ENCODE peak calls at places on chromosomes 5 and 9, in six cellular contexts. S is Caco-2; T is cardiac fibroblast; M is CD8-positive, alpha-beta memory T cell; W is brain microvascular endothelial cell; O is effector memory CD4-positive, alpha-beta T cell. G is an unnamed sample.

GRCh38 chr9:69584746-69585145 is 87.4 kb downstream of the APBA1 start:
- DNase-seq in S (no peak), T (peak), M (no peak), W (no peak), O (no peak), G (no peak)

GRCh38 chr5:28855631-28856030 is 1817.2 kb upstream of the CDH9 start:
- DNase-seq in S (no peak), T (no peak), M (no peak), W (no peak), O (no peak), G (peak)

GRCh38 chr5:120678279-120678678 is 214.2 kb downstream of the PRR16 start:
- DNase-seq in S (no peak), T (peak), M (no peak), W (peak), O (no peak), G (peak)

GRCh38 chr9:76580188-76580587 is 121.2 kb downstream of the GCNT1 start:
- DNase-seq in S (no peak), T (no peak), M (no peak), W (no peak), O (no peak), G (no peak)

GRCh38 chr9:13732290-13732689 is 452.8 kb upstream of the MPDZ start:
- DNase-seq in S (no peak), T (no peak), M (no peak), W (no peak), O (no peak), G (no peak)

GRCh38 chr5:26482076-26482816 is 556.1 kb downstream of the CDH9 start:
- DNase-seq in S (no peak), T (no peak), M (no peak), W (no peak), O (no peak), G (peak)

GRCh38 chr5:157130933-157131332 is 11.7 kb downstream of the MED7 start:
- DNase-seq in S (peak), T (no peak), M (no peak), W (peak), O (no peak), G (no peak)

GRCh38 chr5:10288600-10289213 is 19.0 kb downstream of the CMBL start:
- DNase-seq in S (no peak), T (no peak), M (no peak), W (no peak), O (no peak), G (no peak)

GRCh38 chr5:58200451-58200850 is 259.4 kb downstream of the PLK2 start:
- DNase-seq in S (no peak), T (no peak), M (no peak), W (no peak), O (no peak), G (no peak)

GRCh38 chr5:74945561-74946165 is 79.5 kb upstream of the FAM169A start:
- DNase-seq in S (no peak), T (no peak), M (no peak), W (no peak), O (no peak), G (no peak)

GRCh38 chr9:3828495-3828894 is 302.7 kb upstream of the RFX3 start:
- DNase-seq in S (no peak), T (peak), M (no peak), W (peak), O (no peak), G (peak)

GRCh38 chr9:133612816-133613215 is 3.6 kb upstream of the FAM163B start:
- DNase-seq in S (no peak), T (no peak), M (no peak), W (no peak), O (no peak), G (no peak)

GRCh38 chr5:33637011-33637410 is 196.2 kb downstream of the TARS1 start:
- DNase-seq in S (no peak), T (no peak), M (no peak), W (no peak), O (no peak), G (no peak)

GRCh38 chr5:139147743-139148079 is 50.5 kb downstream of the SIL1 start:
- DNase-seq in S (no peak), T (peak), M (no peak), W (no peak), O (no peak), G (peak)

GRCh38 chr9:86925686-86926085 is 21.6 kb downstream of the GAS1 start:
- DNase-seq in S (no peak), T (peak), M (no peak), W (no peak), O (no peak), G (no peak)

GRCh38 chr5:61330341-61330878 is 1.6 kb upstream of the ZSWIM6 start:
- DNase-seq in S (peak), T (peak), M (no peak), W (no peak), O (no peak), G (peak)

GRCh38 chr5:112923148-112923917 is 1.3 kb upstream of the REEP5 start:
- DNase-seq in S (no peak), T (no peak), M (peak), W (no peak), O (no peak), G (no peak)
- H3K4me3 ChIP-seq in S (no peak), T (no peak), M (peak), W (no peak), O (peak), G (no peak)

GRCh38 chr9:125648294-125648693 is 58.7 kb downstream of the MAPKAP1 start:
- DNase-seq in S (no peak), T (no peak), M (no peak), W (no peak), O (no peak), G (no peak)

GRCh38 chr9:125646222-125647100 is 60.5 kb downstream of the MAPKAP1 start:
- DNase-seq in S (no peak), T (peak), M (no peak), W (no peak), O (no peak), G (no peak)

GRCh38 chr9:125649315-125649714 is 57.7 kb downstream of the MAPKAP1 start:
- DNase-seq in S (no peak), T (peak), M (no peak), W (peak), O (no peak), G (peak)

GRCh38 chr9:125649826-125650225 is 57.2 kb downstream of the MAPKAP1 start:
- DNase-seq in S (no peak), T (no peak), M (no peak), W (no peak), O (no peak), G (no peak)

DNA sequence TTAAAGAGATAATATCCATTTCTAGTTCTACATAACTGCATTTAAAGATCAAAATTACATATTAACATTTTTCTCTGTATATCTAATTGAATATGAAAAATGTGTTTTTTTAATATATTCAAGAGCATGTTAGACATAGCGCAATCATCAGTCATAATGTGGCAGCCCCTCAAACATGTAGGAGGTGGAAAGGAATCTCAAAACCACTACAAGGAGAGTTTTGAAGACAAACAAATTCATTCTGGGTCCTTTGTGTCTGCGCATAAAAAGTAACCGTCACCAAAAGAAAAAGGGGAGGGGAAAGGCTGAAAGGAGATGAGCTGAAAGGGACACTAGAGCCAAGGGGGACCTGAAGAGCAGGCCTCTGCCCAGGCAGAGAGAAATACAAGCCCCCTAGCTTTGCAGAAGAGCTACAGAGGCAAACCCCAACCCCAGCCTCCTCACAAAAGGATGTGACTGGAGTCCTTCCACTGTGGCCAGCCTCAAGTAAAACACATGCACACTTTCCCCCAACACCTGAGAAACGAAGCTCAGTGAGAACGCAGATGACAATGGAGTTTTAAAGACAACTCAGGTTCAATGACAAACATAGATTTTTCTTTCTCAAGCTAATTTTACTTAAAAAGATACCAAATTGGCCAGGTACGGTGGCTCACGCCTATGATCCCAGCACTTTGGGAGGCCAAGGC is 62.0 kb downstream of the MAPKAP1 start:
- DNase-seq in S (no peak), T (no peak), M (no peak), W (no peak), O (no peak), G (no peak)
- H3K4me3 ChIP-seq in S (no peak), T (no peak), M (no peak), W (no peak), O (no peak), G (no peak)

GRCh38 chr5:32595118-32595517 is 9.8 kb downstream of the SUB1 start:
- DNase-seq in S (no peak), T (no peak), M (no peak), W (no peak), O (no peak), G (no peak)
- H3K4me3 ChIP-seq in S (no peak), T (no peak), M (no peak), W (no peak), O (no peak), G (no peak)

DNA sequence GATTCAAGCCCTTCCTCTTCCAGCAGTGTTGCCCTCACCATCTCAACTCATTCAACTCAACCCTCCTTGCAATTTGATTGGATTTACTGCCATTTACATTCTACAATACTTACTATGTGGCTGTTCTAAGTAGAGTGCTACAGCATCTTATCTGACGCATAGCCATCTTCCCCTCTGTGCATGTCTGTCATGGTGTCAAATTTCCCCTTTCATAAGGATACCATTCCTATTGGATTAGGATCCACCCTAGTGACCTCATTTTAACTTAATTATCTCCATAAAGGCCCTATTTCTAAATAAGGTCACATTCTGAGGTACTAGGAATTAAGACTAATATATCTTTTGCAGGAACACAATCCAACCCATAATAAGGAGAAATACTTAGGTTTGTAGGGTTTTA is 267.9 kb downstream of the ADAMTSL1 start:
- DNase-seq in S (no peak), T (no peak), M (no peak), W (no peak), O (no peak), G (no peak)
- H3K4me3 ChIP-seq in S (no peak), T (no peak), M (no peak), W (no peak), O (no peak), G (no peak)

GRCh38 chr5:83093692-83094091 is 16.3 kb downstream of the XRCC4 start:
- DNase-seq in S (no peak), T (no peak), M (no peak), W (no peak), O (no peak), G (no peak)
- H3K4me3 ChIP-seq in S (no peak), T (no peak), M (no peak), W (no peak), O (no peak), G (no peak)

GRCh38 chr5:179055436-179055835 is 4.7 kb upstream of the ZNF354C start:
- DNase-seq in S (no peak), T (no peak), M (no peak), W (no peak), O (no peak), G (no peak)

GRCh38 chr5:179054876-179055275 is 5.3 kb upstream of the ZNF354C start:
- DNase-seq in S (no peak), T (no peak), M (no peak), W (no peak), O (no peak), G (no peak)

GRCh38 chr5:179061025-179061424 is 852 bp downstream of the ZNF354C start:
- DNase-seq in S (no peak), T (no peak), M (no peak), W (no peak), O (no peak), G (no peak)

GRCh38 chr5:179065703-179066102 is 5.5 kb downstream of the ZNF354C start:
- DNase-seq in S (no peak), T (no peak), M (no peak), W (no peak), O (no peak), G (no peak)

DNA sequence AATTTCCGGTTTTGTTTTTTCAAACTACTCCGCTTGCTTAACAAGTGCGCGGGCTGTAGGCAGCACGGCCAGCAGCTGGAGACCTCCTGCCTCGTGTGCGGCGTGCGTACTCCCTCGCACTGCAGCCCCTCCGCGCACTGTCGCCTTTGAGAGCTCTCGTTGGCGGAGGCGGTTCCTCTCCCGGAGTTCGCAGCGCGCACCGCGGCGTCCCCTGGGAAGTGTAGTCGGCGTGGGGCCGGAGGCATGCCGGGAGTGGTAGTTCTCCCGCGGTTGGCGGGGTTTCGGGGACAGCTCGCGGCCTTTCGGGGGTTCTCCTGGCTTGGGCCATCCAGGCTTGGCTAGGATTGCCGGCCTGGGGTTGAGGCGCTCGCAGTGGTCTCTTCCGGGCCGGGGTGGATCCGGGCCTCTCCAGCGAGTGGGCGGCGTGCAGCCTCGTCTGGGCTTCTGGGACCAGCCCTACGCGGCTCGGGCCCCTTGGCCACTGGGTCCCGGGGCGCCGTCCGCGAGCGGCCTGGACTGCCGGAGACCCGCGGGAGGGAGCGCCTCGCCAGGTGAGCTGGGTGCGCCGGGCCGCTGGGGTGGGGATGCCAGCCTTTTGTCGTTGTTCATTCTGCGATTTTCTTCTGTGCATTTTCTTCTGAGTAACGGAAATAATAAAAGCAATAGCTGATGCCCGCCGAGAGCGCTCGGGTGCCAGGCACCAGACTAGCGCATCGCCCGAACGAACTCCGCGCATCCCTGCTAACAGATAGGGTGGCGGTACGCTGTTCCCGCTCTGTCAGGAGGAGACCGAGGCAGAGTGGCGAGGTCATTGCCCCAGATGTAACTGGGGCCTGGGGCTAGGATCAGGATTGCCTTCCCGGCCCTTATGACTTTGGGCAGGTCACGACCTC is at the start of gene ZNF354C:
- DNase-seq in S (no peak), T (peak), M (peak), W (peak), O (peak), G (peak)
- H3K4me3 ChIP-seq in S (no peak), T (peak), M (peak), W (peak), O (peak), G (peak)

GRCh38 chr5:141872496-141873356 is 5.5 kb downstream of the PCDH1 start:
- DNase-seq in S (no peak), T (peak), M (no peak), W (no peak), O (no peak), G (no peak)
- H3K4me3 ChIP-seq in S (no peak), T (no peak), M (no peak), W (no peak), O (no peak), G (no peak)

GRCh38 chr9:98504883-98505282 is 203.9 kb downstream of the GABBR2 start:
- DNase-seq in S (no peak), T (no peak), M (no peak), W (no peak), O (no peak), G (no peak)
- H3K4me3 ChIP-seq in S (no peak), T (no peak), M (no peak), W (no peak), O (no peak), G (no peak)

DNA sequence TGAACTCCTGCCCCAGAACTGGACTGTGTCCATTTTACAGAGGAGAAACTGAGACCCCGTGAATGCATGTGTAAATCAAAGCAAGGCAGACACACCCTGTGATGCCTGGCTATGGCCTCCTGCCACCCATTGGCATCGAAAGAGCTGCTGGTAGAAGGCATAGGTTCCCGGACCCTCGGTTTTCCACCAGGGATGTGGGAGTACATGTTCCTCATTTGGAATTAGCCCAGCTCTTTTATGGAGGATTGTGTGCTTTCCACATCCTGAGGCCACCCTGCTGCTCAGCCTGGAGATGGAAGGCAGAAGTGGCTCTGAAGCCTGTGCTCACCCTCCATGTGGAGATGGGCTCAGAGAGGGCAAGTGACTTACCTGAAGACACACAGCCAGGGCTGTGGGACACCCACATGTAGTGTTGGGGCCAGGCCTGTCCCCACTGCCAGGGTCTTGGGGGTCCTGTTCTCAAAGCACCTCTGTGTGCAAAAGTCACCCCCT is 2.8 kb downstream of the SUSD3 start:
- DNase-seq in S (no peak), T (peak), M (no peak), W (no peak), O (no peak), G (no peak)
- H3K4me3 ChIP-seq in S (no peak), T (no peak), M (peak), W (no peak), O (peak), G (no peak)

G was measured in astrocyte of the spinal cord.